ENCODE peak calls at places on chromosomes 7 and 10, in nine cellular contexts. Q, M, I, W, C, L, V, D and X are unnamed samples.
A peak's percentile ranks its signal among the peaks of the same experiment; 100 is the strongest.

GRCh38 chr10:57790703-57791102 is 477.0 kb downstream of the IPMK start:
- DNase-seq in Q (no peak), M (no peak), I (no peak), W (no peak), C (no peak), L (no peak), V (no peak), D (no peak), X (no peak)

GRCh38 chr10:44619521-44619920 is 234.6 kb upstream of the CXCL12 start:
- DNase-seq in Q (peak; percentile 31), M (no peak), I (no peak), W (no peak), C (peak; percentile 31), L (no peak), V (no peak), D (no peak), X (no peak)

GRCh38 chr7:68309806-68310205 is 1288.5 kb upstream of the AUTS2 start:
- DNase-seq in Q (no peak), M (no peak), I (no peak), W (no peak), C (no peak), L (no peak), V (no peak), D (no peak), X (no peak)

GRCh38 chr10:62050941-62051433 is 149.5 kb downstream of the ARID5B start:
- DNase-seq in Q (peak; percentile 96), M (peak; percentile 96), I (peak; percentile 34), W (peak; percentile 68), C (peak; percentile 93), L (no peak), V (peak; percentile 24), D (no peak), X (no peak)

GRCh38 chr7:101099969-101100781 is 14.9 kb downstream of the TRIM56 start:
- DNase-seq in Q (peak; percentile 99), M (peak; percentile 100), I (peak; percentile 91), W (peak; percentile 61), C (peak; percentile 99), L (no peak), V (peak; percentile 86), D (no peak), X (no peak)

GRCh38 chr10:78528749-78529204 is 495.1 kb downstream of the RPS24 start:
- DNase-seq in Q (no peak), M (no peak), I (no peak), W (no peak), C (no peak), L (no peak), V (no peak), D (no peak), X (no peak)

GRCh38 chr10:83582407-83583095 is 556.8 kb upstream of the GHITM start:
- DNase-seq in Q (no peak), M (no peak), I (no peak), W (no peak), C (no peak), L (no peak), V (no peak), D (no peak), X (no peak)

GRCh38 chr10:43979551-43979950 is 330.9 kb upstream of the ZNF32 start:
- DNase-seq in Q (no peak), M (no peak), I (no peak), W (no peak), C (no peak), L (no peak), V (no peak), D (no peak), X (no peak)

GRCh38 chr7:56062382-56062781 is 1.7 kb upstream of the SUMF2 start:
- DNase-seq in Q (peak; percentile 75), M (peak; percentile 77), I (no peak), W (no peak), C (peak; percentile 53), L (no peak), V (no peak), D (no peak), X (no peak)

GRCh38 chr10:116270691-116271592 is 2.1 kb downstream of the GFRA1 start:
- DNase-seq in Q (peak; percentile 46), M (peak; percentile 17), I (peak; percentile 60), W (no peak), C (peak; percentile 55), L (peak; percentile 17), V (no peak), D (no peak), X (no peak)

GRCh38 chr7:139713835-139714162 is 64.0 kb downstream of the HIPK2 start:
- DNase-seq in Q (no peak), M (no peak), I (no peak), W (no peak), C (no peak), L (no peak), V (no peak), D (no peak), X (no peak)

GRCh38 chr10:86968271-86968993 is at the start of gene ADIRF:
- DNase-seq in Q (peak; percentile 62), M (peak; percentile 58), I (peak; percentile 71), W (no peak), C (peak; percentile 78), L (no peak), V (no peak), D (no peak), X (no peak)

GRCh38 chr7:27839099-27839498 is 99.1 kb downstream of the TAX1BP1 start:
- DNase-seq in Q (no peak), M (no peak), I (no peak), W (no peak), C (no peak), L (no peak), V (no peak), D (no peak), X (no peak)

GRCh38 chr7:133056370-133057238 is 25.3 kb downstream of the CHCHD3 start:
- DNase-seq in Q (no peak), M (no peak), I (no peak), W (no peak), C (peak; percentile 50), L (no peak), V (no peak), D (no peak), X (no peak)

GRCh38 chr7:85090138-85090537 is 96.7 kb downstream of the SEMA3D start:
- DNase-seq in Q (no peak), M (no peak), I (peak; percentile 19), W (no peak), C (no peak), L (no peak), V (no peak), D (no peak), X (no peak)

GRCh38 chr10:33735463-33735862 is 401.0 kb upstream of the NRP1 start:
- DNase-seq in Q (peak; percentile 46), M (peak; percentile 22), I (no peak), W (no peak), C (no peak), L (no peak), V (no peak), D (no peak), X (no peak)

GRCh38 chr10:7971949-7972348 is 82.5 kb upstream of the GATA3 start:
- DNase-seq in Q (no peak), M (no peak), I (no peak), W (no peak), C (no peak), L (no peak), V (no peak), D (no peak), X (no peak)

GRCh38 chr10:128324058-128324457 is 197.8 kb upstream of the MKI67 start:
- DNase-seq in Q (no peak), M (no peak), I (peak; percentile 41), W (no peak), C (no peak), L (no peak), V (no peak), D (no peak), X (peak; percentile 4)

GRCh38 chr7:150971242-150972048 is 6.7 kb downstream of the KCNH2 start:
- DNase-seq in Q (no peak), M (no peak), I (peak; percentile 52), W (no peak), C (no peak), L (no peak), V (no peak), D (peak; percentile 37), X (no peak)

GRCh38 chr7:151104411-151105235 is 18.3 kb downstream of the AGAP3 start:
- DNase-seq in Q (peak; percentile 35), M (peak; percentile 96), I (no peak), W (no peak), C (peak; percentile 73), L (no peak), V (no peak), D (no peak), X (no peak)

GRCh38 chr7:578386-578785 is 58.7 kb upstream of the PDGFA start:
- DNase-seq in Q (no peak), M (no peak), I (no peak), W (no peak), C (no peak), L (no peak), V (no peak), D (no peak), X (no peak)

GRCh38 chr7:100471021-100471420 is 7.0 kb upstream of the SPACDR start:
- DNase-seq in Q (no peak), M (no peak), I (no peak), W (no peak), C (no peak), L (no peak), V (no peak), D (no peak), X (no peak)